ENCODE peak calls at places on chromosomes 5 and 9, in seven cellular contexts. C is astrocyte, U is right cardiac atrium, E is uterus, V is PC-9, O is iPS DF 6.9, Z is AG04450. A is an unnamed sample.

GRCh38 chr9:125649315-125649714 is 57.7 kb downstream of the MAPKAP1 start:
- DNase-seq in C (peak; percentile 88), U (peak; percentile 16), E (no peak), V (peak; percentile 46), O (no peak), Z (no peak), A (peak; percentile 58)

GRCh38 chr5:124343021-124343420 is 403.4 kb downstream of the ZNF608 start:
- DNase-seq in C (no peak), U (no peak), E (no peak), V (no peak), O (no peak), Z (no peak), A (no peak)

GRCh38 chr5:9454012-9454481 is 91.8 kb downstream of the SEMA5A start:
- DNase-seq in C (peak; percentile 32), U (no peak), E (no peak), V (no peak), O (no peak), Z (no peak), A (no peak)

GRCh38 chr5:151906246-151906645 is 18.4 kb downstream of the GLRA1 start:
- DNase-seq in C (peak; percentile 47), U (no peak), E (no peak), V (no peak), O (no peak), Z (no peak), A (no peak)

GRCh38 chr9:129174724-129175514 is 3.1 kb downstream of the IER5L start:
- DNase-seq in C (peak; percentile 87), U (peak; percentile 91), E (peak; percentile 95), V (peak; percentile 81), O (no peak), Z (peak; percentile 85), A (peak; percentile 80)

GRCh38 chr9:68775003-68775730 is 70.1 kb downstream of the PIP5K1B start:
- DNase-seq in C (no peak), U (no peak), E (no peak), V (no peak), O (no peak), Z (no peak), A (peak; percentile 39)

GRCh38 chr9:132637351-132637750 is 32.4 kb downstream of the DDX31 start:
- DNase-seq in C (no peak), U (no peak), E (no peak), V (no peak), O (no peak), Z (no peak), A (no peak)

GRCh38 chr5:168372351-168372946 is 81.0 kb downstream of the WWC1 start:
- DNase-seq in C (no peak), U (no peak), E (no peak), V (no peak), O (no peak), Z (no peak), A (no peak)

GRCh38 chr5:75051217-75051751 is 1.1 kb downstream of the GCNT4 start:
- DNase-seq in C (no peak), U (no peak), E (no peak), V (peak; percentile 15), O (no peak), Z (no peak), A (no peak)
- H3K4me3 ChIP-seq in C (no peak overlapping the region), U (no peak overlapping the region), E (no peak overlapping the region), V (no peak overlapping the region), O (peak overlapping the region; percentile 12), Z (no peak overlapping the region), A (no peak overlapping the region)

GRCh38 chr5:104498281-104498680 is 935.7 kb upstream of the NUDT12 start:
- DNase-seq in C (peak; percentile 33), U (no peak), E (no peak), V (no peak), O (no peak), Z (peak; percentile 52), A (no peak)

DNA sequence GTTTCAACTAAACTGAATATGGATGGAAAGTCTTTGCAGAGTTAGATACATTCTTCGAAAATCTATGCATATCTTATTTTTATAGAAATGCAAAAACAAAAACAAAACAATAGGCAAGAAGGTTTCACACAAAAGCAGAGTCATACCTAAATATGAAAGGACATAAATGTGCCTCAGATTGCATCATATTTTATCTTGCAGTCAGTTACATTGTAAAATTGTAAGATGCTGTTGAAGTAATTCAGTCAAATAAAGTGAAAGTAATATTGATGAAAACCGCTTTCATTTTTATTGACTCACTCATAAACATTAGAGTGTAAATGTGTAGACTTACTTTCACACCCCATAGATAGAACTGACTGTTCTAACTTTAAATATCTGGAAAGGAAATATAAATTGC is 931.5 kb upstream of the NUDT12 start:
- DNase-seq in C (no peak), U (no peak), E (no peak), V (no peak), O (no peak), Z (no peak), A (no peak)
- H3K4me3 ChIP-seq in C (no peak overlapping the region), U (no peak overlapping the region), E (no peak overlapping the region), V (no peak overlapping the region), O (no peak overlapping the region), Z (no peak overlapping the region), A (no peak overlapping the region)

GRCh38 chr9:113798062-113799030 is 77.8 kb upstream of the ZNF618 start:
- DNase-seq in C (no peak), U (no peak), E (no peak), V (no peak), O (no peak), Z (no peak), A (no peak)

GRCh38 chr9:113795811-113796392 is 80.2 kb upstream of the ZNF618 start:
- DNase-seq in C (no peak), U (no peak), E (no peak), V (no peak), O (no peak), Z (no peak), A (no peak)

GRCh38 chr9:113793558-113793957 is 82.6 kb upstream of the ZNF618 start:
- DNase-seq in C (no peak), U (no peak), E (no peak), V (no peak), O (no peak), Z (no peak), A (no peak)

GRCh38 chr9:113794721-113795120 is 81.4 kb upstream of the ZNF618 start:
- DNase-seq in C (no peak), U (no peak), E (no peak), V (no peak), O (no peak), Z (no peak), A (no peak)

GRCh38 chr9:113796651-113797426 is 79.3 kb upstream of the ZNF618 start:
- DNase-seq in C (no peak), U (no peak), E (no peak), V (no peak), O (no peak), Z (no peak), A (no peak)
- H3K4me3 ChIP-seq in C (no peak overlapping the region), U (no peak overlapping the region), E (no peak overlapping the region), V (no peak overlapping the region), O (no peak overlapping the region), Z (no peak overlapping the region), A (no peak overlapping the region)

GRCh38 chr9:114174876-114175771 is 19.8 kb downstream of the COL27A1 start:
- DNase-seq in C (peak; percentile 79), U (no peak), E (peak; percentile 76), V (no peak), O (no peak), Z (no peak), A (no peak)
- H3K4me3 ChIP-seq in C (no peak overlapping the region), U (no peak overlapping the region), E (no peak overlapping the region), V (no peak overlapping the region), O (no peak overlapping the region), Z (no peak overlapping the region), A (no peak overlapping the region)

GRCh38 chr9:134895849-134896833 is 15.5 kb downstream of the FCN2 start:
- DNase-seq in C (peak; percentile 81), U (peak; percentile 51), E (peak; percentile 92), V (peak; percentile 26), O (no peak), Z (peak; percentile 27), A (peak; percentile 49)
- H3K4me3 ChIP-seq in C (no peak overlapping the region), U (no peak overlapping the region), E (no peak overlapping the region), V (no peak overlapping the region), O (no peak overlapping the region), Z (no peak overlapping the region), A (no peak overlapping the region)

GRCh38 chr9:136326061-136326776 is 1.1 kb upstream of the GPSM1 start:
- DNase-seq in C (peak; percentile 70), U (peak; percentile 30), E (no peak), V (no peak), O (no peak), Z (peak; percentile 90), A (peak; percentile 60)
- H3K4me3 ChIP-seq in C (no peak overlapping the region), U (no peak overlapping the region), E (peak overlapping the region; percentile 88), V (no peak overlapping the region), O (no peak overlapping the region), Z (peak overlapping the region; percentile 31), A (peak overlapping the region; percentile 37)

GRCh38 chr5:95647886-95648860 is 1.6 kb downstream of the RFESD start:
- DNase-seq in C (peak; percentile 27), U (no peak), E (no peak), V (no peak), O (no peak), Z (no peak), A (no peak)
- H3K4me3 ChIP-seq in C (no peak overlapping the region), U (no peak overlapping the region), E (no peak overlapping the region), V (peak overlapping the region; percentile 89), O (no peak overlapping the region), Z (no peak overlapping the region), A (no peak overlapping the region)

GRCh38 chr9:123493627-123494026 is 137.6 kb downstream of the CRB2 start:
- DNase-seq in C (no peak), U (no peak), E (no peak), V (no peak), O (no peak), Z (no peak), A (no peak)
- H3K4me3 ChIP-seq in C (no peak overlapping the region), U (no peak overlapping the region), E (no peak overlapping the region), V (no peak overlapping the region), O (no peak overlapping the region), Z (no peak overlapping the region), A (no peak overlapping the region)

DNA sequence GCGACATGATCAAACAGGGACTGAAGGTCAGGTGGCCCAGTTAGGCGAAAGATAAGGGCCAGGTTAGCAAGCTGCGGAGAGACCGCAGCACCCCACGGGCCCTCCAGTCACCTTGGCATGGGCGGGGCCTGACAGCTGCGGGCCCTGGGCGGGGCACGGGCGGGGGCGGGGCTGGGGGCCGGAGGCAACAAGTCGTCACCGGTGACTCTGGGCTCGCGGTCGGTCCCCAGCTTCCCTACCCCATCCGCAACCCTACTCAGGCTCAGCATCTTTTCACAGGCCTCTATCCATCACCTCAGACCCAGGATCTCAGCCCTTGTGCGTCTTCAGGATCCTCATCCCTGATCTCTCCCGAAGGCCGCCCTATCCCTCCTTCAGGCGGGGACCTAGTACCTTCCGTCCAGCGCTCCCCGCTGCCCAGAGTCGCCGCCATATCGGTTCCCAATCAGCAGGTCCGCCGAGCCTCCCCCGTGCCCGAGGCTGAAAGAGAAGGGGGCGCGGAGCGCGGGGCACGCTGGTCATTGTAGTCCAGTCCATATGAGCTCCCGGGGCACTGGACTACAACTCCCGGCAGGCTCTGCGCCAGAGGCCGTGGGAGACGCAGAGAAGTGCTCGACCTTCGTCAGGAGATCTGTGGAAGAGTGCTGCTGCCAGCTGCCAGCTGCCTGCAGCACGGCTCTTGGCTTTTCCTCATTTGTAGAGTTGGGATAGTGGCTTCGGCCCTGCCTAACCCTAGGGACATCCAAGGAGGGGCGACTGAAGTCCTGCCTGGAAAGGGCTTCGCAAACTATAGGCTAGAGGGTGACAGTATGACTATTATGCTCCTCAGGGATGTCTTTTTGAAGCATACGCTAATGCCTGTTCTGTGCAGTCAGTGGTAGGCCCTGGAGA is at the start of gene DNAJC18:
- DNase-seq in C (peak; percentile 72), U (peak; percentile 96), E (peak; percentile 95), V (peak; percentile 83), O (peak; percentile 93), Z (peak; percentile 78), A (peak; percentile 71)
- H3K4me3 ChIP-seq in C (peak within 1 kb of the TSS; percentile 80), U (peak within 1 kb of the TSS; percentile 95), E (peak within 1 kb of the TSS; percentile 92), V (peak within 1 kb of the TSS; percentile 91), O (peak within 1 kb of the TSS; percentile 76), Z (peak within 1 kb of the TSS; percentile 95), A (peak within 1 kb of the TSS; percentile 76)

GRCh38 chr5:140227046-140227445 is 52.1 kb downstream of the CYSTM1 start:
- DNase-seq in C (no peak), U (no peak), E (no peak), V (no peak), O (no peak), Z (no peak), A (no peak)
- H3K4me3 ChIP-seq in C (no peak overlapping the region), U (no peak overlapping the region), E (no peak overlapping the region), V (no peak overlapping the region), O (no peak overlapping the region), Z (no peak overlapping the region), A (no peak overlapping the region)